ENCODE peak calls at places on chromosomes 3 and 15, in four cellular contexts. N, X, P and F are unnamed samples.

GRCh38 chr3:175836622-175837021 is 977.5 kb downstream of the NAALADL2 start:
- DNase-seq in N (no peak), X (no peak), P (no peak), F (no peak)

GRCh38 chr3:115792206-115792955 is 169.1 kb downstream of the GAP43 start:
- DNase-seq in N (no peak), X (no peak), P (no peak), F (no peak)

GRCh38 chr3:182979719-182980191 is 583 bp downstream of the DCUN1D1 start:
- DNase-seq in N (peak), X (peak), P (peak), F (peak)

GRCh38 chr3:184697845-184698244 is 14.0 kb downstream of the MAGEF1 start:
- DNase-seq in N (no peak), X (no peak), P (no peak), F (no peak)

GRCh38 chr15:90095521-90095959 is 6.7 kb downstream of the IDH2 start:
- DNase-seq in N (peak), X (peak), P (no peak), F (no peak)

GRCh38 chr3:166265153-166265552 is 427.9 kb upstream of the BCHE start:
- DNase-seq in N (no peak), X (no peak), P (no peak), F (no peak)

GRCh38 chr15:74193305-74193718 is 9.3 kb downstream of the STRA6 start:
- DNase-seq in N (no peak), X (no peak), P (no peak), F (no peak)

GRCh38 chr15:75058127-75058905 is 34.9 kb downstream of the PPCDC start:
- DNase-seq in N (peak), X (no peak), P (no peak), F (no peak)

GRCh38 chr3:71430941-71431552 is 152.5 kb downstream of the FOXP1 start:
- DNase-seq in N (no peak), X (no peak), P (no peak), F (no peak)

GRCh38 chr3:169264711-169265110 is 398.8 kb downstream of the MECOM start:
- DNase-seq in N (no peak), X (peak), P (no peak), F (peak)

GRCh38 chr3:42476225-42477160 is 25.9 kb upstream of the VIPR1 start:
- DNase-seq in N (peak), X (no peak), P (no peak), F (no peak)

GRCh38 chr3:187798531-187799520 is 53.6 kb upstream of the BCL6 start:
- DNase-seq in N (no peak), X (no peak), P (no peak), F (no peak)